ENCODE peak calls at places on chromosomes 12 and 14, in eight cellular contexts. One of them, this sample, is unnamed.

GRCh38 chr12:12839886-12840285 is 26.7 kb downstream of the DDX47 start:
- DNase-seq in ovary: no peak
- DNase-seq in stimulated activated CD8-positive, alpha-beta memory T cell treated with anti-CD3 and anti-CD28 coated beads, Interleukin-2, amount 100 ng/mL, for 48 hours: no peak
- DNase-seq in Panc1: peak
- DNase-seq in activated effector memory CD4-positive, alpha-beta T cell treated with Interleukin-2 at 50 U/mL for 16 hours: no peak
- DNase-seq in kidney glomerular epithelial cell: peak
- DNase-seq in GM10248: no peak
- DNase-seq in SW480: peak
- DNase-seq in this sample: no peak

GRCh38 chr14:104230946-104231345 is 92.6 kb downstream of the KIF26A start:
- DNase-seq in GM10248: no peak
- DNase-seq in kidney glomerular epithelial cell: no peak
- DNase-seq in activated effector memory CD4-positive, alpha-beta T cell treated with Interleukin-2 at 50 U/mL for 16 hours: no peak
- DNase-seq in Panc1: no peak
- DNase-seq in stimulated activated CD8-positive, alpha-beta memory T cell treated with anti-CD3 and anti-CD28 coated beads, Interleukin-2, amount 100 ng/mL, for 48 hours: no peak
- DNase-seq in SW480: no peak
- DNase-seq in ovary: no peak
- DNase-seq in this sample: no peak

GRCh38 chr14:99137001-99137700 is 134.8 kb downstream of the BCL11B start:
- DNase-seq in stimulated activated CD8-positive, alpha-beta memory T cell treated with anti-CD3 and anti-CD28 coated beads, Interleukin-2, amount 100 ng/mL, for 48 hours: no peak
- DNase-seq in GM10248: no peak
- DNase-seq in SW480: no peak
- DNase-seq in ovary: no peak
- DNase-seq in Panc1: no peak
- DNase-seq in activated effector memory CD4-positive, alpha-beta T cell treated with Interleukin-2 at 50 U/mL for 16 hours: no peak
- DNase-seq in kidney glomerular epithelial cell: no peak
- DNase-seq in this sample: no peak

GRCh38 chr12:65881965-65882413 is 57.7 kb downstream of the HMGA2 start:
- DNase-seq in ovary: peak
- DNase-seq in SW480: no peak
- DNase-seq in GM10248: peak
- DNase-seq in stimulated activated CD8-positive, alpha-beta memory T cell treated with anti-CD3 and anti-CD28 coated beads, Interleukin-2, amount 100 ng/mL, for 48 hours: no peak
- DNase-seq in kidney glomerular epithelial cell: peak
- DNase-seq in activated effector memory CD4-positive, alpha-beta T cell treated with Interleukin-2 at 50 U/mL for 16 hours: no peak
- DNase-seq in Panc1: no peak
- DNase-seq in this sample: no peak

GRCh38 chr14:103563089-103563620 is 395 bp downstream of the COA8 start:
- DNase-seq in SW480: peak
- DNase-seq in Panc1: no peak
- DNase-seq in stimulated activated CD8-positive, alpha-beta memory T cell treated with anti-CD3 and anti-CD28 coated beads, Interleukin-2, amount 100 ng/mL, for 48 hours: no peak
- DNase-seq in activated effector memory CD4-positive, alpha-beta T cell treated with Interleukin-2 at 50 U/mL for 16 hours: no peak
- DNase-seq in GM10248: no peak
- DNase-seq in kidney glomerular epithelial cell: peak
- DNase-seq in ovary: no peak
- DNase-seq in this sample: no peak

GRCh38 chr14:21923820-21924219 is 250.2 kb upstream of the OR4E1 start:
- DNase-seq in Panc1: no peak
- DNase-seq in SW480: no peak
- DNase-seq in GM10248: no peak
- DNase-seq in kidney glomerular epithelial cell: no peak
- DNase-seq in stimulated activated CD8-positive, alpha-beta memory T cell treated with anti-CD3 and anti-CD28 coated beads, Interleukin-2, amount 100 ng/mL, for 48 hours: no peak
- DNase-seq in ovary: no peak
- DNase-seq in activated effector memory CD4-positive, alpha-beta T cell treated with Interleukin-2 at 50 U/mL for 16 hours: peak
- DNase-seq in this sample: no peak

GRCh38 chr14:24960816-24961215 is 89.1 kb downstream of the STXBP6 start:
- DNase-seq in Panc1: no peak
- DNase-seq in GM10248: no peak
- DNase-seq in kidney glomerular epithelial cell: no peak
- DNase-seq in ovary: no peak
- DNase-seq in stimulated activated CD8-positive, alpha-beta memory T cell treated with anti-CD3 and anti-CD28 coated beads, Interleukin-2, amount 100 ng/mL, for 48 hours: no peak
- DNase-seq in activated effector memory CD4-positive, alpha-beta T cell treated with Interleukin-2 at 50 U/mL for 16 hours: no peak
- DNase-seq in SW480: no peak
- DNase-seq in this sample: no peak

GRCh38 chr12:122318607-122319311 is 52.5 kb upstream of the VPS33A start:
- DNase-seq in ovary: no peak
- DNase-seq in SW480: no peak
- DNase-seq in activated effector memory CD4-positive, alpha-beta T cell treated with Interleukin-2 at 50 U/mL for 16 hours: no peak
- DNase-seq in kidney glomerular epithelial cell: peak
- DNase-seq in GM10248: no peak
- DNase-seq in stimulated activated CD8-positive, alpha-beta memory T cell treated with anti-CD3 and anti-CD28 coated beads, Interleukin-2, amount 100 ng/mL, for 48 hours: no peak
- DNase-seq in Panc1: no peak
- DNase-seq in this sample: peak

GRCh38 chr12:52149651-52150241 is 42.1 kb downstream of the KRT80 start:
- DNase-seq in ovary: no peak
- DNase-seq in activated effector memory CD4-positive, alpha-beta T cell treated with Interleukin-2 at 50 U/mL for 16 hours: no peak
- DNase-seq in kidney glomerular epithelial cell: no peak
- DNase-seq in Panc1: no peak
- DNase-seq in stimulated activated CD8-positive, alpha-beta memory T cell treated with anti-CD3 and anti-CD28 coated beads, Interleukin-2, amount 100 ng/mL, for 48 hours: no peak
- DNase-seq in GM10248: no peak
- DNase-seq in SW480: peak
- DNase-seq in this sample: no peak

GRCh38 chr12:6222009-6222702 is 22.0 kb downstream of the CD9 start:
- DNase-seq in kidney glomerular epithelial cell: peak
- DNase-seq in stimulated activated CD8-positive, alpha-beta memory T cell treated with anti-CD3 and anti-CD28 coated beads, Interleukin-2, amount 100 ng/mL, for 48 hours: no peak
- DNase-seq in GM10248: no peak
- DNase-seq in Panc1: no peak
- DNase-seq in activated effector memory CD4-positive, alpha-beta T cell treated with Interleukin-2 at 50 U/mL for 16 hours: no peak
- DNase-seq in ovary: no peak
- DNase-seq in SW480: no peak
- DNase-seq in this sample: no peak

GRCh38 chr14:75399819-75400678 is 27.8 kb upstream of the JDP2 start:
- DNase-seq in kidney glomerular epithelial cell: peak
- DNase-seq in GM10248: no peak
- DNase-seq in activated effector memory CD4-positive, alpha-beta T cell treated with Interleukin-2 at 50 U/mL for 16 hours: no peak
- DNase-seq in Panc1: no peak
- DNase-seq in ovary: peak
- DNase-seq in stimulated activated CD8-positive, alpha-beta memory T cell treated with anti-CD3 and anti-CD28 coated beads, Interleukin-2, amount 100 ng/mL, for 48 hours: no peak
- DNase-seq in SW480: peak
- DNase-seq in this sample: no peak

GRCh38 chr12:5267603-5268423 is 164.1 kb upstream of the NTF3 start:
- DNase-seq in kidney glomerular epithelial cell: no peak
- DNase-seq in Panc1: no peak
- DNase-seq in GM10248: no peak
- DNase-seq in ovary: no peak
- DNase-seq in SW480: no peak
- DNase-seq in activated effector memory CD4-positive, alpha-beta T cell treated with Interleukin-2 at 50 U/mL for 16 hours: no peak
- DNase-seq in stimulated activated CD8-positive, alpha-beta memory T cell treated with anti-CD3 and anti-CD28 coated beads, Interleukin-2, amount 100 ng/mL, for 48 hours: no peak
- DNase-seq in this sample: no peak

GRCh38 chr12:2891240-2892053 is 756 bp downstream of the TULP3 start:
- DNase-seq in kidney glomerular epithelial cell: peak
- DNase-seq in Panc1: no peak
- DNase-seq in SW480: peak
- DNase-seq in activated effector memory CD4-positive, alpha-beta T cell treated with Interleukin-2 at 50 U/mL for 16 hours: no peak
- DNase-seq in GM10248: peak
- DNase-seq in ovary: no peak
- DNase-seq in stimulated activated CD8-positive, alpha-beta memory T cell treated with anti-CD3 and anti-CD28 coated beads, Interleukin-2, amount 100 ng/mL, for 48 hours: no peak
- DNase-seq in this sample: peak

GRCh38 chr14:69571879-69572633 is 2.6 kb downstream of the CCDC177 start:
- DNase-seq in Panc1: no peak
- DNase-seq in activated effector memory CD4-positive, alpha-beta T cell treated with Interleukin-2 at 50 U/mL for 16 hours: no peak
- DNase-seq in SW480: peak
- DNase-seq in GM10248: no peak
- DNase-seq in stimulated activated CD8-positive, alpha-beta memory T cell treated with anti-CD3 and anti-CD28 coated beads, Interleukin-2, amount 100 ng/mL, for 48 hours: no peak
- DNase-seq in kidney glomerular epithelial cell: no peak
- DNase-seq in ovary: peak
- DNase-seq in this sample: no peak

GRCh38 chr12:1499351-1499750 is 95.0 kb downstream of the FBXL14 start:
- DNase-seq in kidney glomerular epithelial cell: no peak
- DNase-seq in Panc1: no peak
- DNase-seq in stimulated activated CD8-positive, alpha-beta memory T cell treated with anti-CD3 and anti-CD28 coated beads, Interleukin-2, amount 100 ng/mL, for 48 hours: no peak
- DNase-seq in activated effector memory CD4-positive, alpha-beta T cell treated with Interleukin-2 at 50 U/mL for 16 hours: no peak
- DNase-seq in SW480: no peak
- DNase-seq in ovary: no peak
- DNase-seq in GM10248: no peak
- DNase-seq in this sample: no peak

GRCh38 chr14:59347511-59347900 is 117.7 kb downstream of the GPR135 start:
- DNase-seq in ovary: no peak
- DNase-seq in activated effector memory CD4-positive, alpha-beta T cell treated with Interleukin-2 at 50 U/mL for 16 hours: no peak
- DNase-seq in stimulated activated CD8-positive, alpha-beta memory T cell treated with anti-CD3 and anti-CD28 coated beads, Interleukin-2, amount 100 ng/mL, for 48 hours: no peak
- DNase-seq in SW480: no peak
- DNase-seq in GM10248: no peak
- DNase-seq in Panc1: no peak
- DNase-seq in kidney glomerular epithelial cell: no peak
- DNase-seq in this sample: no peak

GRCh38 chr12:53967451-53968059 is 5.4 kb upstream of the HOXC11 start:
- DNase-seq in kidney glomerular epithelial cell: no peak
- DNase-seq in ovary: no peak
- DNase-seq in GM10248: no peak
- DNase-seq in stimulated activated CD8-positive, alpha-beta memory T cell treated with anti-CD3 and anti-CD28 coated beads, Interleukin-2, amount 100 ng/mL, for 48 hours: no peak
- DNase-seq in SW480: no peak
- DNase-seq in activated effector memory CD4-positive, alpha-beta T cell treated with Interleukin-2 at 50 U/mL for 16 hours: no peak
- DNase-seq in Panc1: no peak
- DNase-seq in this sample: no peak

GRCh38 chr12:49872781-49873181 is 29.9 kb upstream of the BCDIN3D start:
- DNase-seq in activated effector memory CD4-positive, alpha-beta T cell treated with Interleukin-2 at 50 U/mL for 16 hours: no peak
- DNase-seq in SW480: no peak
- DNase-seq in GM10248: no peak
- DNase-seq in stimulated activated CD8-positive, alpha-beta memory T cell treated with anti-CD3 and anti-CD28 coated beads, Interleukin-2, amount 100 ng/mL, for 48 hours: no peak
- DNase-seq in ovary: no peak
- DNase-seq in kidney glomerular epithelial cell: peak
- DNase-seq in Panc1: no peak
- DNase-seq in this sample: no peak

GRCh38 chr14:95614335-95614734 is 71.9 kb upstream of the TCL1B start:
- DNase-seq in SW480: peak
- DNase-seq in kidney glomerular epithelial cell: no peak
- DNase-seq in activated effector memory CD4-positive, alpha-beta T cell treated with Interleukin-2 at 50 U/mL for 16 hours: no peak
- DNase-seq in stimulated activated CD8-positive, alpha-beta memory T cell treated with anti-CD3 and anti-CD28 coated beads, Interleukin-2, amount 100 ng/mL, for 48 hours: no peak
- DNase-seq in ovary: no peak
- DNase-seq in GM10248: no peak
- DNase-seq in Panc1: no peak
- DNase-seq in this sample: no peak

GRCh38 chr12:55797068-55797467 is 20.5 kb downstream of the SARNP start:
- DNase-seq in kidney glomerular epithelial cell: no peak
- DNase-seq in GM10248: no peak
- DNase-seq in ovary: no peak
- DNase-seq in Panc1: no peak
- DNase-seq in SW480: peak
- DNase-seq in stimulated activated CD8-positive, alpha-beta memory T cell treated with anti-CD3 and anti-CD28 coated beads, Interleukin-2, amount 100 ng/mL, for 48 hours: no peak
- DNase-seq in activated effector memory CD4-positive, alpha-beta T cell treated with Interleukin-2 at 50 U/mL for 16 hours: no peak
- DNase-seq in this sample: no peak

GRCh38 chr12:58452546-58452945 is 467.8 kb downstream of the LRIG3 start:
- DNase-seq in Panc1: no peak
- DNase-seq in ovary: no peak
- DNase-seq in activated effector memory CD4-positive, alpha-beta T cell treated with Interleukin-2 at 50 U/mL for 16 hours: no peak
- DNase-seq in GM10248: no peak
- DNase-seq in SW480: no peak
- DNase-seq in kidney glomerular epithelial cell: no peak
- DNase-seq in stimulated activated CD8-positive, alpha-beta memory T cell treated with anti-CD3 and anti-CD28 coated beads, Interleukin-2, amount 100 ng/mL, for 48 hours: no peak
- DNase-seq in this sample: no peak

GRCh38 chr12:28222081-28222700 is 31.9 kb downstream of the CCDC91 start:
- DNase-seq in ovary: no peak
- DNase-seq in GM10248: no peak
- DNase-seq in SW480: peak
- DNase-seq in stimulated activated CD8-positive, alpha-beta memory T cell treated with anti-CD3 and anti-CD28 coated beads, Interleukin-2, amount 100 ng/mL, for 48 hours: peak
- DNase-seq in Panc1: no peak
- DNase-seq in activated effector memory CD4-positive, alpha-beta T cell treated with Interleukin-2 at 50 U/mL for 16 hours: peak
- DNase-seq in kidney glomerular epithelial cell: no peak
- DNase-seq in this sample: no peak